ENCODE peak calls at places on chromosomes 4 and X, in ten cellular contexts. J is mucosa of descending colon, L is SK-N-SH, E is lower lobe of right lung, N is IMR-90, C is lower leg skin, A is BE2C, X is HCT116, Z is astrocyte of the spinal cord, F is bronchial epithelial cell. T is an unnamed sample.

GRCh38 chr4:37827030-37827705 is 682 bp downstream of the PGM2 start:
- DNase-seq in L (no peak), C (no peak), E (no peak), Z (peak; percentile 50), A (no peak), X (no peak), F (peak; percentile 87), J (no peak), N (peak; percentile 61), T (peak; percentile 2)

GRCh38 chrX:129235903-129236302 is 287.4 kb downstream of the SMARCA1 start:
- DNase-seq in N (no peak), J (no peak), X (no peak), Z (no peak), E (no peak), A (no peak), C (no peak), L (no peak), F (no peak), T (no peak)

GRCh38 chrX:39645059-39645895 is 452.5 kb downstream of the BCOR start:
- DNase-seq in J (no peak), A (peak; percentile 64), E (peak; percentile 44), C (peak; percentile 22), L (no peak), F (no peak), X (no peak), N (peak; percentile 59), Z (peak; percentile 77), T (no peak)

GRCh38 chr4:38150021-38150671 is 189.9 kb downstream of the PTTG2 start:
- DNase-seq in F (no peak), E (no peak), X (no peak), J (no peak), Z (peak; percentile 81), N (peak; percentile 86), C (no peak), A (no peak), L (no peak), T (no peak)

GRCh38 chr4:158193171-158193749 is 17.0 kb upstream of the TMEM144 start:
- DNase-seq in X (peak; percentile 40), J (no peak), L (peak; percentile 30), N (peak; percentile 31), A (no peak), F (peak; percentile 52), Z (peak; percentile 35), E (no peak), C (no peak), T (no peak)

GRCh38 chrX:121641560-121641959 is 594.1 kb downstream of the GLUD2 start:
- DNase-seq in X (no peak), C (no peak), L (no peak), A (no peak), J (no peak), N (peak; percentile 0), F (peak; percentile 85), E (no peak), Z (peak; percentile 67), T (no peak)

GRCh38 chr4:13547563-13548041 is 3.3 kb upstream of the NKX3-2 start:
- DNase-seq in A (no peak), J (peak; percentile 37), C (no peak), L (peak; percentile 56), N (no peak), X (no peak), F (no peak), E (no peak), Z (no peak), T (no peak)

GRCh38 chr4:155442267-155443105 is 65.7 kb upstream of the MAP9 start:
- DNase-seq in X (peak; percentile 49), Z (peak; percentile 76), A (peak; percentile 76), J (peak; percentile 81), F (peak; percentile 64), N (peak; percentile 76), E (peak; percentile 79), L (peak; percentile 55), C (peak; percentile 75), T (no peak)

GRCh38 chrX:16883487-16883804 is 13.3 kb upstream of the RBBP7 start:
- DNase-seq in A (no peak), L (no peak), Z (no peak), J (no peak), E (no peak), X (no peak), F (no peak), C (no peak), N (no peak), T (no peak)

GRCh38 chrX:16885628-16886027 is 15.5 kb upstream of the RBBP7 start:
- DNase-seq in A (no peak), C (no peak), X (no peak), E (no peak), F (no peak), J (no peak), L (no peak), N (no peak), Z (no peak), T (no peak)

GRCh38 chrX:16882702-16883486 is 12.7 kb upstream of the RBBP7 start:
- DNase-seq in A (peak; percentile 72), E (peak; percentile 68), L (peak; percentile 70), C (peak; percentile 44), N (peak; percentile 64), X (peak; percentile 37), F (peak; percentile 54), Z (peak; percentile 64), J (peak; percentile 76), T (peak; percentile 29)

GRCh38 chrX:16876696-16877095 is 6.5 kb upstream of the RBBP7 start:
- DNase-seq in X (no peak), L (no peak), Z (no peak), N (no peak), E (no peak), F (no peak), A (no peak), C (no peak), J (no peak), T (no peak)

GRCh38 chrX:16882188-16882587 is 12.0 kb upstream of the RBBP7 start:
- DNase-seq in E (peak; percentile 52), F (no peak), J (peak; percentile 68), X (no peak), N (peak; percentile 25), C (no peak), A (peak; percentile 28), Z (peak; percentile 19), L (peak; percentile 34), T (no peak)
- H3K4me3 ChIP-seq in E (peak overlapping the region; percentile 55), F (no peak overlapping the region), J (no peak overlapping the region), X (peak overlapping the region; percentile 41), N (no peak overlapping the region), C (no peak overlapping the region), A (peak overlapping the region; percentile 67), Z (peak overlapping the region; percentile 43), L (peak overlapping the region; percentile 51), T (peak overlapping the region; percentile 13)

GRCh38 chr4:76644831-76645485 is 209.9 kb downstream of the SHROOM3 start:
- DNase-seq in F (no peak), Z (no peak), L (no peak), N (no peak), X (no peak), A (no peak), E (no peak), C (no peak), J (no peak), T (no peak)

GRCh38 chr4:76639292-76639691 is 204.3 kb downstream of the SHROOM3 start:
- DNase-seq in Z (no peak), N (peak; percentile 23), J (no peak), X (no peak), F (peak; percentile 92), L (no peak), E (no peak), C (no peak), A (no peak), T (no peak)

GRCh38 chr4:76641351-76641750 is 206.3 kb downstream of the SHROOM3 start:
- DNase-seq in L (no peak), C (no peak), E (no peak), Z (no peak), A (no peak), X (no peak), F (no peak), J (no peak), N (no peak), T (no peak)

GRCh38 chr4:76640252-76640925 is 205.4 kb downstream of the SHROOM3 start:
- DNase-seq in N (no peak), E (peak; percentile 77), L (no peak), X (no peak), J (no peak), C (peak; percentile 18), F (peak; percentile 77), Z (no peak), A (no peak), T (no peak)

GRCh38 chr4:76641758-76642157 is 206.7 kb downstream of the SHROOM3 start:
- DNase-seq in E (no peak), J (no peak), Z (no peak), X (no peak), L (no peak), A (no peak), F (no peak), N (no peak), C (no peak), T (no peak)
- H3K4me3 ChIP-seq in E (no peak overlapping the region), J (no peak overlapping the region), Z (no peak overlapping the region), X (no peak overlapping the region), L (no peak overlapping the region), A (no peak overlapping the region), F (no peak overlapping the region), N (no peak overlapping the region), C (no peak overlapping the region), T (no peak overlapping the region)

GRCh38 chr4:30724217-30724616 is 4.0 kb downstream of the PCDH7 start:
- DNase-seq in N (no peak), X (no peak), C (no peak), Z (no peak), E (no peak), L (no peak), J (no peak), A (no peak), F (no peak), T (no peak)

GRCh38 chr4:30727409-30727808 is 7.2 kb downstream of the PCDH7 start:
- DNase-seq in C (no peak), E (no peak), Z (no peak), J (no peak), X (no peak), F (no peak), A (no peak), L (no peak), N (no peak), T (no peak)

GRCh38 chr4:30722916-30723270 is 2.7 kb downstream of the PCDH7 start:
- DNase-seq in E (no peak), L (peak; percentile 14), Z (no peak), C (no peak), F (no peak), N (no peak), A (no peak), X (no peak), J (no peak), T (no peak)

GRCh38 chr4:30726090-30726668 is 6.0 kb downstream of the PCDH7 start:
- DNase-seq in L (no peak), F (no peak), J (no peak), N (no peak), E (no peak), C (no peak), Z (no peak), A (no peak), X (no peak), T (no peak)

DNA sequence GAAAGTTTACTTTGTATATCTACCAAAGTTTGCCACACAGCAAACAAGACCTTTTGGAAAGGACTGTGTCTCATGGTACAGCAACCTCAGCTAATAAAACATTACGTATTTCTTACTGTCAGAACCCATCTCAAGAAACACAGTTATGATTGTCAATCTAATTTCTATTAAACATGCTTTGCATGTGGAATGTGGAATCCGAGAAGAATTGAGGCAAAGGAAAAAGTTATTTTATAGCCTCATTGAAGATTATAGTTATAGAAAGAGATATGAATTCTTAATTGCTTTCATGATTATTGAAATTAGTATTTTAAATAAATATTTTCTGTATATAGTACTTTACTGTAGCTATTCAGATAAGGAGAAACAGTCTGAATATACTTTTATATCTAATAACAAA is 5.4 kb downstream of the PCDH7 start:
- DNase-seq in X (no peak), C (no peak), J (no peak), F (no peak), E (no peak), N (no peak), A (no peak), L (no peak), Z (no peak), T (no peak)
- H3K4me3 ChIP-seq in X (no peak overlapping the region), C (no peak overlapping the region), J (no peak overlapping the region), F (peak overlapping the region; percentile 19), E (no peak overlapping the region), N (peak overlapping the region; percentile 24), A (peak overlapping the region; percentile 3), L (peak overlapping the region; percentile 21), Z (no peak overlapping the region), T (no peak overlapping the region)

GRCh38 chr4:11429646-11430045 is 952 bp upstream of the HS3ST1 start:
- DNase-seq in X (no peak), J (peak; percentile 35), E (no peak), N (no peak), C (no peak), Z (no peak), F (peak; percentile 41), A (no peak), L (no peak), T (no peak)
- H3K4me3 ChIP-seq in X (peak overlapping the region; percentile 91), J (peak overlapping the region; percentile 33), E (peak overlapping the region; percentile 67), N (no peak overlapping the region), C (peak overlapping the region; percentile 55), Z (peak overlapping the region; percentile 43), F (peak overlapping the region; percentile 67), A (no peak overlapping the region), L (no peak overlapping the region), T (no peak overlapping the region)

T was measured in CD4-positive, CD25-positive, alpha-beta regulatory T cell.